ENCODE peak calls at places on chromosomes 6 and 20, in six cellular contexts. E is tibial artery, U is psoas muscle, K is stomach, M is GM23248, X is PC-9. G is an unnamed sample.

GRCh38 chr6:2222275-2222842 is 23.0 kb downstream of the GMDS start:
- DNase-seq in U (no peak), X (no peak), E (no peak), K (no peak), M (no peak), G (no peak)

GRCh38 chr6:36290668-36291620 is 21.1 kb downstream of the PNPLA1 start:
- DNase-seq in M (peak), K (no peak), E (no peak), X (peak), U (no peak), G (no peak)

GRCh38 chr20:58458342-58459057 is 56.7 kb downstream of the APCDD1L start:
- DNase-seq in M (no peak), E (no peak), U (no peak), X (no peak), K (no peak), G (no peak)

GRCh38 chr20:54545959-54546358 is 70.6 kb downstream of the DOK5 start:
- DNase-seq in U (no peak), M (peak), K (no peak), E (no peak), X (no peak), G (no peak)

GRCh38 chr6:153334121-153334520 is 203.0 kb upstream of the RGS17 start:
- DNase-seq in U (no peak), K (no peak), M (no peak), E (no peak), X (no peak), G (no peak)

GRCh38 chr6:167140589-167141474 is 16.9 kb downstream of the GPR31 start:
- DNase-seq in U (no peak), M (no peak), K (no peak), X (no peak), E (no peak), G (no peak)

GRCh38 chr6:27650620-27651370 is 177.9 kb upstream of the ZNF184 start:
- DNase-seq in E (no peak), K (no peak), M (peak), U (no peak), X (peak), G (no peak)

GRCh38 chr20:32789896-32790750 is 27.9 kb downstream of the DNMT3B start:
- DNase-seq in U (peak), K (peak), X (peak), E (peak), M (peak), G (peak)

GRCh38 chr6:109456710-109457595 is 1.4 kb upstream of the MICAL1 start:
- DNase-seq in X (no peak), U (peak), E (peak), K (peak), M (peak), G (no peak)

GRCh38 chr20:10747019-10747418 is 73.2 kb upstream of the JAG1 start:
- DNase-seq in U (no peak), M (no peak), X (no peak), K (no peak), E (no peak), G (no peak)

GRCh38 chr6:13574571-13575376 is at the start of gene SIRT5:
- DNase-seq in U (peak), K (peak), X (peak), M (peak), E (peak), G (peak)

GRCh38 chr6:106560966-106561740 is 68.1 kb downstream of the RTN4IP1 start:
- DNase-seq in E (no peak), M (peak), U (no peak), X (no peak), K (no peak), G (no peak)

GRCh38 chr20:62861732-62862336 is at the start of gene TCFL5:
- DNase-seq in E (peak), K (peak), U (peak), M (peak), X (peak), G (peak)

GRCh38 chr6:52233975-52234823 is 10.1 kb downstream of the IL17F start:
- DNase-seq in M (peak), K (peak), X (peak), E (no peak), U (no peak), G (no peak)

GRCh38 chr20:36880741-36881250 is 4.9 kb downstream of the TLDC2 start:
- DNase-seq in K (no peak), E (no peak), U (no peak), X (no peak), M (no peak), G (no peak)

GRCh38 chr20:61353261-61353995 is 101.4 kb downstream of the CDH4 start:
- DNase-seq in M (peak), E (no peak), X (no peak), K (no peak), U (no peak), G (no peak)

GRCh38 chr20:44601801-44602204 is 19.4 kb downstream of the PKIG start:
- DNase-seq in U (peak), M (peak), X (no peak), E (peak), K (no peak), G (no peak)

GRCh38 chr6:167668019-167668753 is 158.5 kb upstream of the AFDN start:
- DNase-seq in K (no peak), U (no peak), M (no peak), X (no peak), E (no peak), G (no peak)

GRCh38 chr20:36645998-36646397 is at the start of gene SLA2:
- DNase-seq in E (no peak), U (no peak), K (peak), X (no peak), M (no peak), G (no peak)

GRCh38 chr6:70738028-70738427 is 70.3 kb downstream of the SMAP1 start:
- DNase-seq in K (no peak), M (peak), E (no peak), U (no peak), X (no peak), G (no peak)

GRCh38 chr6:169852504-169853195 is 101.2 kb downstream of the ERMARD start:
- DNase-seq in U (no peak), K (peak), M (no peak), X (no peak), E (peak), G (no peak)
- H3K4me3 ChIP-seq in U (no peak), K (no peak), M (no peak), X (no peak), E (no peak), G (no peak)

DNA sequence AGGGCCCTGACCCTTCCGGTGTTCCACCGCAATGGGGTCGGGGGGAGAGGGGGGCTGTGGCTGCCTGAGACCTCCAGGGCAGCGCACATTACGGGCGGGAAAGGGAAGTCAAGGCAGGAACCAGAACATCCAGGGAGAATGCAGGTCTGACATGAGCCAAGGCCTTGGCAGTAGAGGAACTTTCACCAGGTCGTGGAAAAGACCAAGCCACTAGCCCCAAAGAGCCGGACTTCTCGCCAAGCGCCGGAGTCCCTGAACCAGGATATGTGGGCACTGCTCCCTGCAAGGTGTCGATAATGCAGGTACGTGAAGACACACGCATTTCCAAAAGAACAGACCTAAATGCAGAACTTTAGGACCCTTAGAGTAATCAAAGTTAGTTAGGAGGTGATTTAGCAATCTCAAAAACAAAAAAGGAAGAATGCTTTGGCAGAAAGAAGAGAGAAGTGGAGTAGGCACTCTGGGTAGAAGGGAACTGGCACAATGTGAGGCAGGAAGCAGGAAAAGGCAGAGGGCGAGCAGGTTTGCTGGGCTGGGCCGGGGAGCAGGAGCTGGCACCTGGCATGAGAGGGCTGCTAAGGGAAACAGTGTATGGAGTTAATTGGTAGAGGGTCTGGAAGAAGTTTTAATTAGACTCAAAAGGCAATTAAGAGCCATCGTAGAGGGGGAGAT is 14.3 kb downstream of the POU3F2 start:
- DNase-seq in X (no peak), K (no peak), M (no peak), E (no peak), U (no peak), G (no peak)
- H3K27ac ChIP-seq in X (no peak), K (no peak), M (no peak), E (no peak), U (no peak), G (no peak)

GRCh38 chr6:133241901-133242760 is 974 bp downstream of the EYA4 start:
- DNase-seq in M (peak), E (no peak), K (no peak), X (peak), U (peak), G (no peak)
- H3K4me3 ChIP-seq in M (peak), E (peak), K (peak), X (peak), U (peak), G (peak)

GRCh38 chr20:20797521-20798310 is 85.3 kb upstream of the RALGAPA2 start:
- DNase-seq in U (no peak), X (no peak), M (no peak), E (no peak), K (no peak), G (no peak)

GRCh38 chr20:20793570-20793969 is 81.1 kb upstream of the RALGAPA2 start:
- DNase-seq in U (no peak), X (no peak), M (no peak), E (no peak), K (no peak), G (no peak)

GRCh38 chr20:20796766-20797415 is 84.4 kb upstream of the RALGAPA2 start:
- DNase-seq in M (no peak), U (no peak), E (no peak), K (no peak), X (no peak), G (no peak)

GRCh38 chr20:20795119-20795518 is 82.7 kb upstream of the RALGAPA2 start:
- DNase-seq in U (no peak), X (no peak), E (no peak), M (no peak), K (no peak), G (no peak)

DNA sequence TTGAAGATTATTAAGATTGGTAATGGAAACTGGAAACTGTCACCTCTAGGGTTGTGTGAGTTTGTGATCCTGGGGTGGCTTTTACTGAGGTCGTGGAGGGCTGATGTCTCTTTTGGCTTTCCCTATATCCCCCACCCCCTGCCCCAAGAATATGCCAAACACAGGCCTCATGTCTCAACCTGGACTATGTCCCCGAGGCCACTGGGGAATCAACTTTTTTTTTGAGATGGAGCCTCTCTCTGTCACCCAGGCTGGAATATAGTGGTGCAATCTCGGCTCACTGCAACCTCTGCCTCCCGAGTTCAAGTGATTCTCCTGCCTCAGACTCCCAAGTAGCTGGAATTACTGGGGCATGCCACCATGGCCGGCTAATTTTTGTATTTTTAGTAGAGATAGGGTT is 83.3 kb upstream of the RALGAPA2 start:
- DNase-seq in U (no peak), E (no peak), K (no peak), M (no peak), X (no peak), G (no peak)
- H3K27ac ChIP-seq in U (no peak), E (no peak), K (no peak), M (no peak), X (no peak), G (no peak)

DNA sequence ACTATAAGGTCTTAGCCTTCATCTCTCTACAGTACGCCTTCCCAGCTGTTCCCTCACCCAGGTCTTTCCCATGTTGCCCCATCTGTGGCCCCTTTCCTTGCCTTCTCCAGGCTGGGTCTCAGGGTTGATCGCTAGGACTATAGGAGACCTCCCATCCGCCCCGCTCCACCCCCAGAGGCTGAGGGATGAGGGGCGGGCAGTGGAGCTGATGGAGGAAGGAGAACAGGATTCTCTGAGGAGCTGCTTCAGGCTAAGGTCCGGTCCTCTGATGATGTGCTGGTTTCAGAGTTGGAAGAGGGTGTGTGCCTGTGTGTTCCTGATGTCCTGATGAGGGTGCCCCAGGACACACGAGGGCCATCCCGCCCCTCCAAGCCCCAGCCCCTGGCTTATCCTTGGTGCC is 154.8 kb upstream of the QKI start:
- DNase-seq in X (no peak), K (no peak), U (no peak), E (no peak), M (no peak), G (no peak)
- H3K4me3 ChIP-seq in X (no peak), K (no peak), U (no peak), E (peak), M (no peak), G (peak)

G was measured in dorsolateral prefrontal cortex.